ENCODE peak calls at places on chromosomes 16 and 17, in six cellular contexts. D, F, Z, B, I and R are unnamed samples.

GRCh38 chr16:85170066-85171003 is 58.1 kb upstream of the CIBAR2 start:
- DNase-seq in D (no peak), F (no peak), Z (peak; percentile 30), B (no peak), I (no peak), R (no peak)

GRCh38 chr16:13038591-13038990 is 137.2 kb downstream of the SHISA9 start:
- DNase-seq in D (no peak), F (no peak), Z (no peak), B (no peak), I (no peak), R (no peak)

GRCh38 chr16:84471316-84471715 is 33.1 kb downstream of the MEAK7 start:
- DNase-seq in D (no peak), F (no peak), Z (no peak), B (no peak), I (no peak), R (no peak)

GRCh38 chr16:27547134-27547533 is 2.6 kb downstream of the GTF3C1 start:
- DNase-seq in D (no peak), F (no peak), Z (peak; percentile 30), B (no peak), I (peak; percentile 27), R (no peak)

GRCh38 chr17:7577327-7578199 is 1.9 kb upstream of the CD68 start:
- DNase-seq in D (no peak), F (no peak), Z (no peak), B (no peak), I (no peak), R (no peak)

GRCh38 chr17:67050476-67051154 is 6.3 kb downstream of the CACNG1 start:
- DNase-seq in D (no peak), F (no peak), Z (no peak), B (no peak), I (no peak), R (no peak)

GRCh38 chr17:28505986-28506665 is at the start of gene FOXN1:
- DNase-seq in D (no peak), F (no peak), Z (no peak), B (no peak), I (no peak), R (no peak)

GRCh38 chr16:14303654-14304394 is 232.7 kb downstream of the MRTFB start:
- DNase-seq in D (no peak), F (no peak), Z (peak; percentile 42), B (no peak), I (no peak), R (no peak)

GRCh38 chr16:57039148-57039812 is 49.9 kb downstream of the NLRC5 start:
- DNase-seq in D (no peak), F (no peak), Z (no peak), B (no peak), I (no peak), R (no peak)

GRCh38 chr17:8420041-8420934 is 15.4 kb upstream of the NDEL1 start:
- DNase-seq in D (no peak), F (no peak), Z (no peak), B (no peak), I (peak; percentile 17), R (peak; percentile 64)

GRCh38 chr16:11410382-11411058 is 65.3 kb downstream of the RMI2 start:
- DNase-seq in D (peak; percentile 23), F (peak; percentile 24), Z (no peak), B (no peak), I (no peak), R (no peak)

GRCh38 chr17:81961087-81961514 is at the start of gene NOTUM:
- DNase-seq in D (no peak), F (no peak), Z (no peak), B (no peak), I (no peak), R (no peak)

GRCh38 chr16:69934044-69934443 is 17.1 kb upstream of the CLEC18A start:
- DNase-seq in D (no peak), F (no peak), Z (no peak), B (no peak), I (no peak), R (no peak)

GRCh38 chr16:5347561-5347960 is 250.0 kb upstream of the EEF2KMT start:
- DNase-seq in D (no peak), F (no peak), Z (no peak), B (no peak), I (no peak), R (no peak)

GRCh38 chr17:75571197-75571884 is 16.3 kb upstream of the MYO15B start:
- DNase-seq in D (no peak), F (no peak), Z (no peak), B (no peak), I (no peak), R (no peak)

GRCh38 chr17:31585280-31585630 is 193.8 kb downstream of the RAB11FIP4 start:
- DNase-seq in D (no peak), F (no peak), Z (no peak), B (no peak), I (no peak), R (no peak)

GRCh38 chr17:41863074-41863843 is 2.0 kb downstream of the KLHL11 start:
- DNase-seq in D (no peak), F (no peak), Z (peak; percentile 35), B (no peak), I (no peak), R (no peak)

GRCh38 chr17:59634632-59635561 is 15.2 kb downstream of the CLTC start:
- DNase-seq in D (no peak), F (no peak), Z (no peak), B (no peak), I (no peak), R (no peak)

GRCh38 chr17:34542700-34543336 is 36.6 kb upstream of the TMEM132E start:
- DNase-seq in D (no peak), F (peak; percentile 33), Z (peak; percentile 56), B (peak; percentile 48), I (no peak), R (no peak)

GRCh38 chr16:58128721-58129096 is 472 bp downstream of the CFAP20 start:
- DNase-seq in D (no peak), F (no peak), Z (no peak), B (no peak), I (no peak), R (no peak)

GRCh38 chr16:20763461-20764232 is at the start of gene ACSM3:
- DNase-seq in D (no peak), F (no peak), Z (peak; percentile 79), B (peak; percentile 36), I (peak; percentile 34), R (no peak)

GRCh38 chr16:68960910-68961309 is 117.6 kb downstream of the TANGO6 start:
- DNase-seq in D (no peak), F (no peak), Z (no peak), B (no peak), I (no peak), R (no peak)